ENCODE peak calls at places on chromosomes 12 and 14, in four cellular contexts. T is activated T-cell treated with anti-CD3 and anti-CD28 coated beads, Interleukin-2, amount 50 U/mL, for 72 hours; I is NCI-H1092; J is AG20443. K is an unnamed sample.

GRCh38 chr14:76926521-76927251 is 100.5 kb downstream of the LRRC74A start:
- DNase-seq in T (peak; percentile 51), I (no peak), J (peak; percentile 89), K (no peak)

GRCh38 chr12:101557092-101557491 is 37.7 kb upstream of the MYBPC1 start:
- DNase-seq in T (no peak), I (no peak), J (no peak), K (no peak)

GRCh38 chr12:65419284-65420072 is 141.0 kb downstream of the MSRB3 start:
- DNase-seq in T (no peak), I (no peak), J (no peak), K (no peak)

GRCh38 chr14:84959796-84960515 is 570.0 kb upstream of the FLRT2 start:
- DNase-seq in T (no peak), I (no peak), J (no peak), K (no peak)

GRCh38 chr14:60657609-60657983 is 8.3 kb upstream of the SIX1 start:
- DNase-seq in T (peak; percentile 2), I (no peak), J (no peak), K (no peak)

GRCh38 chr12:70733385-70733784 is 96.2 kb upstream of the PTPRB start:
- DNase-seq in T (no peak), I (peak; percentile 64), J (peak; percentile 78), K (peak; percentile 9)

GRCh38 chr14:100389497-100390104 is 66.5 kb downstream of the SLC25A47 start:
- DNase-seq in T (no peak), I (no peak), J (no peak), K (no peak)

GRCh38 chr14:36524874-36525745 is 5.1 kb upstream of the NKX2-1 start:
- DNase-seq in T (peak; percentile 52), I (no peak), J (no peak), K (peak; percentile 41)

GRCh38 chr12:111367661-111368221 is 1.2 kb downstream of the PHETA1 start:
- DNase-seq in T (no peak), I (no peak), J (no peak), K (peak; percentile 16)

GRCh38 chr14:103496776-103497175 is 25.9 kb downstream of the CKB start:
- DNase-seq in T (no peak), I (no peak), J (no peak), K (no peak)

GRCh38 chr12:93572712-93573551 is 457 bp downstream of the SOCS2 start:
- DNase-seq in T (peak; percentile 47), I (no peak), J (peak; percentile 46), K (peak; percentile 26)

GRCh38 chr12:53737951-53738833 is 10.9 kb upstream of the CALCOCO1 start:
- DNase-seq in T (peak; percentile 60), I (no peak), J (no peak), K (no peak)

GRCh38 chr12:19462441-19462840 is 23.1 kb downstream of the AEBP2 start:
- DNase-seq in T (no peak), I (peak; percentile 13), J (no peak), K (no peak)

GRCh38 chr12:6295187-6295811 is 15.2 kb upstream of the PLEKHG6 start:
- DNase-seq in T (no peak), I (no peak), J (peak; percentile 84), K (peak; percentile 62)

GRCh38 chr14:104424406-104425072 is 155.0 kb upstream of the C14orf180 start:
- DNase-seq in T (no peak), I (peak; percentile 96), J (peak; percentile 11), K (no peak)

GRCh38 chr12:31772685-31773222 is 43.9 kb upstream of the AMN1 start:
- DNase-seq in T (no peak), I (no peak), J (no peak), K (no peak)

GRCh38 chr14:64444984-64445845 is 20.1 kb upstream of the AKAP5 start:
- DNase-seq in T (peak; percentile 60), I (no peak), J (peak; percentile 78), K (no peak)

GRCh38 chr12:83893101-83893500 is 1019.5 kb downstream of the SLC6A15 start:
- DNase-seq in T (no peak), I (no peak), J (peak; percentile 20), K (no peak)

GRCh38 chr12:120856980-120857379 is 47.2 kb downstream of the SPPL3 start:
- DNase-seq in T (no peak), I (no peak), J (peak; percentile 27), K (no peak)

GRCh38 chr12:15322164-15323054 is at the start of gene PTPRO:
- DNase-seq in T (peak; percentile 1), I (peak; percentile 68), J (peak; percentile 34), K (peak; percentile 38)

GRCh38 chr12:69052613-69053408 is 119.8 kb upstream of the CPM start:
- DNase-seq in T (peak; percentile 84), I (no peak), J (peak; percentile 75), K (peak; percentile 76)

GRCh38 chr14:100653409-100653808 is 66.2 kb upstream of the BEGAIN start:
- DNase-seq in T (peak; percentile 42), I (no peak), J (peak; percentile 38), K (no peak)

GRCh38 chr12:128920468-128920867 is 67.2 kb downstream of the GLT1D1 start:
- DNase-seq in T (no peak), I (no peak), J (peak; percentile 54), K (peak; percentile 66)

GRCh38 chr14:51004801-51005526 is 60.7 kb upstream of the PYGL start:
- DNase-seq in T (no peak), I (no peak), J (peak; percentile 51), K (no peak)

GRCh38 chr14:75315143-75315542 is 36.5 kb downstream of the FOS start:
- DNase-seq in T (no peak), I (peak; percentile 63), J (peak; percentile 57), K (peak; percentile 28)

GRCh38 chr12:77433799-77434198 is 368.4 kb upstream of the E2F7 start:
- DNase-seq in T (no peak), I (no peak), J (peak; percentile 21), K (no peak)

GRCh38 chr14:47391105-47391504 is 284.3 kb downstream of the MDGA2 start:
- DNase-seq in T (no peak), I (no peak), J (no peak), K (no peak)

GRCh38 chr14:30610719-30611388 is 11.3 kb upstream of the SCFD1 start:
- DNase-seq in T (peak; percentile 16), I (peak; percentile 92), J (peak; percentile 18), K (peak; percentile 55)

K was measured in MG63.